ENCODE peak calls at places on chromosomes 5 and 9, in six cellular contexts. L is IMR-90, B is natural killer cell, H is neural progenitor cell, J is Calu3, A is dorsolateral prefrontal cortex. F is an unnamed sample.

GRCh38 chr9:37026085-37026935 is 7.8 kb downstream of the PAX5 start:
- DNase-seq in L (no peak), B (no peak), H (peak), J (no peak), A (no peak), F (no peak)

GRCh38 chr9:94922691-94923107 is 196.2 kb downstream of the AOPEP start:
- DNase-seq in L (peak), B (no peak), H (no peak), J (no peak), A (no peak), F (no peak)

GRCh38 chr5:57009811-57010210 is 57.9 kb upstream of the MIER3 start:
- DNase-seq in L (no peak), B (no peak), H (no peak), J (no peak), A (no peak), F (no peak)

GRCh38 chr9:120242397-120242796 is 337.6 kb downstream of the CDK5RAP2 start:
- DNase-seq in L (no peak), B (no peak), H (no peak), J (no peak), A (no peak), F (no peak)

GRCh38 chr5:150394103-150394502 is 18.6 kb downstream of the CD74 start:
- DNase-seq in L (peak), B (no peak), H (no peak), J (no peak), A (no peak), F (no peak)

GRCh38 chr5:115460476-115460875 is 84.1 kb downstream of the FEM1C start:
- DNase-seq in L (peak), B (no peak), H (no peak), J (peak), A (no peak), F (no peak)

GRCh38 chr9:4573176-4573575 is 82.9 kb downstream of the SLC1A1 start:
- DNase-seq in L (no peak), B (no peak), H (no peak), J (no peak), A (no peak), F (no peak)

GRCh38 chr5:53568868-53569267 is 8.4 kb downstream of the NDUFS4 start:
- DNase-seq in L (peak), B (no peak), H (no peak), J (no peak), A (no peak), F (no peak)

GRCh38 chr5:96880402-96881164 is 4.3 kb downstream of the ERAP2 start:
- DNase-seq in L (peak), B (no peak), H (no peak), J (no peak), A (no peak), F (no peak)

GRCh38 chr5:95081500-95082355 is 203.2 kb downstream of the MCTP1 start:
- DNase-seq in L (peak), B (peak), H (peak), J (peak), A (peak), F (no peak)

GRCh38 chr9:96243798-96244197 is 58.2 kb downstream of the HSD17B3 start:
- DNase-seq in L (no peak), B (no peak), H (no peak), J (no peak), A (no peak), F (no peak)

GRCh38 chr5:126248611-126249010 is 174.6 kb upstream of the GRAMD2B start:
- DNase-seq in L (no peak), B (no peak), H (no peak), J (no peak), A (no peak), F (no peak)

GRCh38 chr9:22169732-22170131 is 160.6 kb upstream of the CDKN2B start:
- DNase-seq in L (no peak), B (no peak), H (no peak), J (no peak), A (no peak), F (no peak)

GRCh38 chr9:107732781-107733529 is 243.4 kb upstream of the KLF4 start:
- DNase-seq in L (peak), B (no peak), H (no peak), J (no peak), A (no peak), F (no peak)

GRCh38 chr5:177429248-177430045 is 3.0 kb downstream of the GRK6 start:
- DNase-seq in L (no peak), B (peak), H (no peak), J (no peak), A (no peak), F (no peak)

GRCh38 chr5:8848997-8849585 is 696.8 kb downstream of the SEMA5A start:
- DNase-seq in L (peak), B (no peak), H (no peak), J (no peak), A (no peak), F (no peak)

GRCh38 chr5:8845316-8845715 is 700.6 kb downstream of the SEMA5A start:
- DNase-seq in L (peak), B (no peak), H (no peak), J (no peak), A (no peak), F (no peak)

GRCh38 chr5:8848362-8848761 is 697.5 kb downstream of the SEMA5A start:
- DNase-seq in L (no peak), B (no peak), H (peak), J (no peak), A (no peak), F (no peak)

GRCh38 chr5:8857051-8857450 is 688.8 kb downstream of the SEMA5A start:
- DNase-seq in L (peak), B (no peak), H (no peak), J (no peak), A (no peak), F (no peak)

DNA sequence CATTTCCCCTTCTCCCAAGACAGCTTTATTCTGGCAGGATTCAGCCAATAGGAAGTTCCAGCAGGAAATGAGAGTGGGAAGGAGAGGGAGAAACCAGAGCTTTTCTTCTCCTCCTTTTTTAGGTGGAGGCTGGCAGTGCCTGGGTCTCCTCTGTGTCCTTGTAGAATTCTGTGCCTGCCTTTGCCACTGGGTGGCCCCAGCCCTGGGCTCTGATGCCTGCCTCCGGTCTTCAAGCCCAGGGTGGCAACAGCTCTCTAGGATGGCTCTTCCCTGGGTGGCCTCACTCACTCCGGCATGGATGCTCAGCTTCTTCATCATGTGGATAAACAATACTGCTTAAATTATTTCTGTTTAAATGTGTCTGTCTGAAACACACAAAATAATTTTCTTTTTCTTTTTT is 694.8 kb downstream of the SEMA5A start:
- DNase-seq in L (no peak), B (no peak), H (peak), J (no peak), A (no peak), F (no peak)
- TF ChIP-seq CTCF in L (no peak), B (no peak), H (peak), J (no peak), A (no peak), F (no peak)

GRCh38 chr9:79131876-79132377 is 439.8 kb upstream of the TLE4 start:
- DNase-seq in L (no peak), B (no peak), H (peak), J (no peak), A (no peak), F (no peak)

GRCh38 chr9:79129865-79130480 is 441.8 kb upstream of the TLE4 start:
- DNase-seq in L (peak), B (no peak), H (peak), J (peak), A (peak), F (peak)

GRCh38 chr9:79131375-79131774 is 440.4 kb upstream of the TLE4 start:
- DNase-seq in L (no peak), B (no peak), H (no peak), J (no peak), A (no peak), F (no peak)

GRCh38 chr9:79134654-79135053 is 437.1 kb upstream of the TLE4 start:
- DNase-seq in L (peak), B (no peak), H (peak), J (no peak), A (no peak), F (no peak)
- TF ChIP-seq CTCF in L (peak), B (no peak), H (peak), J (no peak), A (no peak), F (peak)

GRCh38 chr5:141916522-141916921 is 7.1 kb upstream of the DELE1 start:
- DNase-seq in L (no peak), B (no peak), H (no peak), J (no peak), A (no peak), F (no peak)

GRCh38 chr5:141915881-141916336 is 7.8 kb upstream of the DELE1 start:
- DNase-seq in L (no peak), B (no peak), H (peak), J (no peak), A (no peak), F (no peak)

GRCh38 chr5:141913560-141913959 is 10.1 kb upstream of the DELE1 start:
- DNase-seq in L (no peak), B (no peak), H (peak), J (no peak), A (peak), F (no peak)

GRCh38 chr5:141914797-141915196 is 8.9 kb upstream of the DELE1 start:
- DNase-seq in L (no peak), B (no peak), H (no peak), J (no peak), A (no peak), F (no peak)

GRCh38 chr5:141914154-141914743 is 9.4 kb upstream of the DELE1 start:
- DNase-seq in L (no peak), B (no peak), H (peak), J (peak), A (peak), F (peak)
- TF ChIP-seq CTCF in L (peak), B (no peak), H (peak), J (peak), A (peak), F (peak)

DNA sequence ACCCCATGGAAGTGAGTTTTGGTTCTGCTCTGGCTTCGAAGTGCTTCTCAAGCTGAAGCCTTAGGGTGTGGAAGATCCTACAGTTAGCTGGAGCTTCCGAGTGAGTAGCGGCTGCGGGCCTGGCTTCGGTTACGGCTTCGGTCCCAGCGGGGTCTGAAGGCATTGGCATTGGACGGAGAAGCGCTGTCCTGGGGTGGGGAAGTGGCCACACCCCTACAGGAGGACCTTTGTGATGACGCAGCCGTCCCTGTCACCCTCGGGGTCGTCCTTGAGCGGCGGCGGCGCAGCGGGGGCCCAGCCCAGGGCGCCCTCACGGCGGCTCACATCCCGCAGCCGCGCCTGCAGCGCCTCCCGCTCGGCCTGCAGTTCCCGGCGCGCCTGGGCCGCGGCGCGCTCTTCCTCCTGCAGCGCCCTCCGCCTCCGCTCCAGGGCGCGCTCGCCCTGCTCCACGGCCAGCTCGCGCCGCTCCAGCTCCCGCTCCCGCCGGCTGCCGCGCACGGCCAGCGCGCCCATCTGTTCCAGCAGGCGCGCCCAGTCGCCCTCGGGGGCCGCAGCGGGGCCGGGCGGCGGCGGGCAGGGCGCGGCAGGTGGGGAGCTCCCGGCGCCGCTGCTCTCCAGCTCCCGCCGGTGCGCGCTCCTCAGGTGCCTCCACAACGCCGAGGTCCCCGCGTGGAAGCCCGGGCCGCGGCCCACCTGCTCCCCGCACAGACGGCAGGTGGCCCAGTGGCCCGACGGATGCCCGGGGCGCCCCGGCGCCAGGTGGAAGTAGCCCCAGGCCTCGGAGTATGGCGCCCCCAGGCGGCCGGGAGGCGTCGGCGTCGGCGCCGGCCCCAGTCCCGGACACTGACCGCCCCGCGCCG is 9.9 kb downstream of the ZBED3 start:
- DNase-seq in L (peak), B (peak), H (peak), J (peak), A (peak), F (peak)
- TF ChIP-seq CTCF in L (peak), B (peak), H (peak), J (peak), A (peak), F (peak)

DNA sequence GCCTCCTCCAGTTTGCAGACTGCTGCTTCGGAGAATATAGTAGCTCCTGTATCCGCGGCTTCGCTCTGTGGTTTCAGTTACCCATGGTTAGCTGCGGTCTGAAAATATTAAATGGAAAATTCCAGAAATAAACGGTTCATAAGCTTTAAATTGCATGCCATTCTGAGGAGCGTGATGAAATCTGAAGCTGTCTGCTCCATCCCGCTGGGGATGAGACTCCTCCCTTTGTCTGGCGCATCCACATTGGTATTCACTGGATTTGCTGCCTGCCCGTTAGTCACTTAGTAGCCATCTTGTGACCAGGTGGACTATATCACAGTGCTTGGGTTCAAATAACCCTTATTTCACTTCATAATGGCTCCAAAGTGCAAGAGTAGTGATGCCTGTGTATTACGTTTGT is 36.3 kb downstream of the MSX2 start:
- DNase-seq in L (no peak), B (no peak), H (no peak), J (no peak), A (no peak), F (no peak)
- TF ChIP-seq CTCF in L (no peak), B (no peak), H (no peak), J (no peak), A (no peak), F (no peak)

GRCh38 chr9:109535365-109535764 is 37.3 kb upstream of the PTPN3 start:
- DNase-seq in L (no peak), B (no peak), H (no peak), J (no peak), A (no peak), F (no peak)
- TF ChIP-seq CTCF in L (no peak), B (no peak), H (no peak), J (no peak), A (no peak), F (no peak)

DNA sequence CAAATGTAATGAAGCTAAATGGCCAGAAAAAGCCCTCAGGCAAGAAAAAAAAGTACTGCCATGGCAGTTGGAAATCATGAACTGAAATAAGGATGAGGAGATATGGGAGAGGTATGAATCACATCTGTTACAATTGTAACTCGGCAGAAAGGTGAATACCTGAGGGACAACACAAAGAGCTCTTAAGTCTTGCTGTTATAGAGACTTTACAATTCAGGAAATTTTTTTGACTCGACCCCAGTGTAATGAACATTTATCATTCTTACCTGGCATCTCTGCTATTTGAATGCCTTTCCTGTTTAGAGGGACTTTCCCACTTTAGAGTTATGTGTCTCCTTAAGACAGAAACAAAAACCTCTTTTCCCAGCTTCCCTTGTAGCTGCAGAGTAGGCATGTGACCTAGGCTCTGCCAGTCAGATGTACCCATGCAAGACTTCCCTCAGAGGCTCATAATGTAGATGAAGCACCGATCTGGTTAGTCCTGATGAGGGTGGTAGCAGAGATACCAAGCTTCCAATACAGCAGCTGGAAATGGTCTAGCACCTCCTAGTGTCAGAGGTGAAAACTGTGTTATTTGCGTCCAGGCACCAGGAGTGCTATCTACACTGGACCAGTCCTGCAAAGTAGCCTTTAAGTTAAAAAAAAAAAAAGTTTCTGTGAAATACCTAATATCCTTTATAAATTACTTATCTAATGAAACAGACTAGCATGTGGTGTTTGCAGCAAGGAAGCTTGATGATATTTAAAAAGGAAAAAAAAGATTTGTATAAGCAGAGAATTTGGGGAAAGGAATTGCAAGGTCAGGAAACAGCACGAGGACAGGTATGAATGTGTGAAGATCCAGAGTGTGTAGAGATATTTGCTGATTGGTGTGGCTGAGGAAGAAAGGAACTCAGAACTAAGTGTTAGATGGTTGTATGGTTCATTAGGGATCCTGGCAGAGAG is 146.9 kb upstream of the SLC1A3 start:
- DNase-seq in L (no peak), B (no peak), H (no peak), J (peak), A (no peak), F (no peak)
- TF ChIP-seq CTCF in L (no peak), B (peak), H (peak), J (peak), A (no peak), F (peak)

GRCh38 chr9:14030350-14030823 is 283.6 kb downstream of the NFIB start:
- DNase-seq in L (peak), B (no peak), H (no peak), J (peak), A (no peak), F (no peak)

GRCh38 chr9:14029811-14030210 is 284.1 kb downstream of the NFIB start:
- DNase-seq in L (no peak), B (no peak), H (no peak), J (no peak), A (no peak), F (no peak)

GRCh38 chr9:14033067-14033466 is 280.9 kb downstream of the NFIB start:
- DNase-seq in L (no peak), B (no peak), H (no peak), J (no peak), A (no peak), F (no peak)

GRCh38 chr9:14031761-14032279 is 282.1 kb downstream of the NFIB start:
- DNase-seq in L (no peak), B (no peak), H (no peak), J (no peak), A (no peak), F (no peak)

GRCh38 chr9:14031015-14031414 is 282.9 kb downstream of the NFIB start:
- DNase-seq in L (peak), B (no peak), H (peak), J (no peak), A (no peak), F (no peak)
- TF ChIP-seq CTCF in L (no peak), B (no peak), H (peak), J (no peak), A (no peak), F (no peak)

GRCh38 chr9:114743446-114743845 is 61.5 kb upstream of the TEX48 start:
- DNase-seq in L (no peak), B (no peak), H (no peak), J (no peak), A (no peak), F (no peak)
- TF ChIP-seq CTCF in L (no peak), B (no peak), H (no peak), J (no peak), A (no peak), F (no peak)

F was measured in progenitor cell of endocrine pancreas.